ENCODE peak calls at places on chromosomes 3 and 15, in eight cellular contexts. G, V, J, N, D, L, B and R are unnamed samples.

GRCh38 chr15:50189630-50190029 is 7.6 kb downstream of the SLC27A2 start:
- DNase-seq in G (no peak), V (no peak), J (no peak), N (no peak), D (no peak), L (no peak), B (no peak), R (no peak)

GRCh38 chr15:55420171-55420871 is 12.0 kb downstream of the PIERCE2 start:
- DNase-seq in G (no peak), V (no peak), J (no peak), N (no peak), D (no peak), L (no peak), B (no peak), R (no peak)

GRCh38 chr3:52249683-52250082 is 4.1 kb downstream of the PPM1M start:
- DNase-seq in G (no peak), V (no peak), J (peak), N (no peak), D (no peak), L (no peak), B (no peak), R (no peak)

GRCh38 chr3:9214599-9214998 is 34.8 kb downstream of the SRGAP3 start:
- DNase-seq in G (no peak), V (no peak), J (no peak), N (no peak), D (no peak), L (no peak), B (no peak), R (no peak)

GRCh38 chr3:187291512-187292132 is at the start of gene MASP1:
- DNase-seq in G (no peak), V (no peak), J (no peak), N (no peak), D (no peak), L (no peak), B (no peak), R (no peak)

GRCh38 chr3:138173769-138174420 is 826 bp downstream of the DBR1 start:
- DNase-seq in G (no peak), V (no peak), J (no peak), N (no peak), D (no peak), L (no peak), B (no peak), R (no peak)

GRCh38 chr3:5809811-5810210 is 622.3 kb downstream of the EDEM1 start:
- DNase-seq in G (no peak), V (no peak), J (no peak), N (no peak), D (no peak), L (no peak), B (no peak), R (no peak)

GRCh38 chr3:42711491-42712343 is 9.1 kb upstream of the HHATL start:
- DNase-seq in G (no peak), V (no peak), J (peak), N (no peak), D (no peak), L (no peak), B (no peak), R (no peak)

GRCh38 chr3:10557783-10558373 is 52.5 kb upstream of the ATP2B2 start:
- DNase-seq in G (no peak), V (no peak), J (no peak), N (no peak), D (no peak), L (no peak), B (no peak), R (no peak)

GRCh38 chr3:151818361-151818760 is 4.4 kb downstream of the AADAC start:
- DNase-seq in G (no peak), V (no peak), J (no peak), N (no peak), D (no peak), L (no peak), B (no peak), R (no peak)

GRCh38 chr15:75193272-75193671 is 8.4 kb upstream of the C15orf39 start:
- DNase-seq in G (no peak), V (no peak), J (no peak), N (no peak), D (no peak), L (no peak), B (no peak), R (no peak)

GRCh38 chr15:48652510-48653076 is 7.1 kb upstream of the FBN1 start:
- DNase-seq in G (no peak), V (no peak), J (no peak), N (no peak), D (no peak), L (no peak), B (no peak), R (no peak)

GRCh38 chr15:23447107-23447500 is at the start of gene GOLGA6L2:
- DNase-seq in G (no peak), V (no peak), J (no peak), N (peak), D (no peak), L (no peak), B (no peak), R (no peak)

GRCh38 chr3:114496466-114496865 is 202.6 kb downstream of the TIGIT start:
- DNase-seq in G (no peak), V (no peak), J (no peak), N (no peak), D (no peak), L (no peak), B (no peak), R (no peak)

GRCh38 chr15:69750253-69750652 is 297.6 kb downstream of the RPLP1 start:
- DNase-seq in G (no peak), V (no peak), J (no peak), N (no peak), D (no peak), L (no peak), B (peak), R (no peak)

GRCh38 chr3:101229681-101230080 is 90.7 kb downstream of the IMPG2 start:
- DNase-seq in G (no peak), V (peak), J (no peak), N (no peak), D (no peak), L (no peak), B (no peak), R (no peak)

GRCh38 chr3:67016522-67017080 is 18.5 kb downstream of the KBTBD8 start:
- DNase-seq in G (no peak), V (no peak), J (no peak), N (no peak), D (no peak), L (no peak), B (no peak), R (no peak)

GRCh38 chr3:119170821-119171220 is 2.6 kb upstream of the UPK1B start:
- DNase-seq in G (no peak), V (no peak), J (no peak), N (no peak), D (no peak), L (no peak), B (no peak), R (no peak)

GRCh38 chr3:133977568-133977967 is 52.2 kb downstream of the SLCO2A1 start:
- DNase-seq in G (no peak), V (peak), J (peak), N (no peak), D (no peak), L (no peak), B (no peak), R (no peak)

GRCh38 chr15:60928987-60929386 is 300.1 kb downstream of the RORA start:
- DNase-seq in G (no peak), V (no peak), J (no peak), N (no peak), D (no peak), L (no peak), B (no peak), R (no peak)

GRCh38 chr15:64949383-64950141 is 37.9 kb downstream of the ANKDD1A start:
- DNase-seq in G (no peak), V (no peak), J (no peak), N (no peak), D (no peak), L (no peak), B (no peak), R (no peak)

GRCh38 chr3:36540898-36541518 is 160.7 kb downstream of the STAC start:
- DNase-seq in G (peak), V (no peak), J (no peak), N (peak), D (no peak), L (no peak), B (no peak), R (no peak)

GRCh38 chr3:114242947-114243346 is 5.6 kb upstream of the ZNF80 start:
- DNase-seq in G (no peak), V (no peak), J (no peak), N (no peak), D (no peak), L (no peak), B (peak), R (no peak)

GRCh38 chr3:24763421-24763820 is 268.8 kb upstream of the THRB start:
- DNase-seq in G (no peak), V (no peak), J (no peak), N (no peak), D (no peak), L (no peak), B (no peak), R (no peak)

GRCh38 chr3:69560818-69561217 is 174.9 kb upstream of the FRMD4B start:
- DNase-seq in G (no peak), V (no peak), J (no peak), N (no peak), D (no peak), L (peak), B (no peak), R (no peak)

GRCh38 chr3:27319847-27320526 is 49.2 kb downstream of the NEK10 start:
- DNase-seq in G (no peak), V (no peak), J (no peak), N (no peak), D (peak), L (no peak), B (no peak), R (no peak)

GRCh38 chr3:69309810-69310209 is 76.1 kb downstream of the FRMD4B start:
- DNase-seq in G (no peak), V (no peak), J (no peak), N (peak), D (no peak), L (no peak), B (no peak), R (no peak)

GRCh38 chr3:28242519-28242918 is 1.1 kb downstream of the CMC1 start:
- DNase-seq in G (no peak), V (no peak), J (no peak), N (no peak), D (no peak), L (no peak), B (no peak), R (no peak)

GRCh38 chr15:51377038-51377761 is 35.7 kb downstream of the GLDN start:
- DNase-seq in G (no peak), V (no peak), J (no peak), N (no peak), D (no peak), L (no peak), B (no peak), R (no peak)

GRCh38 chr3:81218023-81218422 is 543.4 kb downstream of the GBE1 start:
- DNase-seq in G (no peak), V (peak), J (no peak), N (no peak), D (no peak), L (no peak), B (no peak), R (no peak)

GRCh38 chr3:142808103-142808917 is 80.6 kb downstream of the PCOLCE2 start:
- DNase-seq in G (peak), V (peak), J (no peak), N (peak), D (no peak), L (no peak), B (no peak), R (no peak)

GRCh38 chr3:115245437-115245836 is 98.3 kb upstream of the ZBTB20 start:
- DNase-seq in G (no peak), V (peak), J (no peak), N (peak), D (no peak), L (no peak), B (no peak), R (no peak)

DNA sequence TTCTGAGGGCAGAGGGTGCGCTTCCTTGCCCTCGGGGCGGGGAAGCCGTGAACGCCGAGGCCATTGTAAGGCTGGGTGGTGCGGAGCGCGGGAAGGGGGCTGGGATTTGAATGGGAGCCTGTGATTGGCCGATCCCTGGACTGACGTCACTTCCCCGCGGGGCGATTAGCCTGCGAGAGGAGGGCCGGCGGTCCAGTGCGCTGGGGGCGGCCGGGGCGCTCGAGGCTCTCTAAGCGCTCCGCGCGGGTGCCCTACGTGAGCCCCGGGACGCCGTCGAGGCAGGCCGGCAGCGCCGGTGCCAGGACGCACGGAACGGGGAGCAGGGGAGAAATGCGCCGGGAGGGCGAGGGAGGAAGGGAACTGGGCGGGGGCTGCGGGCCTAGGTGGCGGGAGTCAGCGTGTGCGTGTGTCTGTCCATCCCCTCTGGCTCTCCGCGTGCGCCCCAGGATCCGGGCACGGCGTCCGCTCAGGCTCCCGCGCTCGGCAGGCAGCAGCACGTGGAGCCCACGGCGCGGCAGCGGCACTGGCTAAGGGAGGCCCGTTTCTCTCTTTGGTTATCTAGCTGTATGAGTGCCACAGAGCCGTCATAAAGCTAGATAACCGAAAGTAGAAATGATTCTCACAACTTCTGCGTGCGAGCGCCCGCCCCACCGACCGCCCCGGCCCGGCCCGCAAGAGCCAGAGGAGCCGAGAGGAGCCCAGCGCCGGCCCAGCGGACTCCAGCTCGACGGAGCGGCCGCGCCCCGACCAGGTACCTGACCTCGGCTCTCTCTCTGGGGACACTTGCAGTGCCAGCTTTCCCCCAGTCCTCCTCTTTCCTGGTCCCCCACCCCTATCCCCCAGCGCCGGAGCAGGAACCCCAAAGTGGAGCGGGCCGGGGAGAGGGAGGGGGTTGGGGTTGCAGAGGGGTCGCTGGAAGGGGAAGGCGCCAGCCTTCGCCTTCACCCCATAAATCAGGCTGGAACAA is 33.1 kb upstream of the POLG start:
- DNase-seq in G (no peak), V (no peak), J (no peak), N (no peak), D (no peak), L (no peak), B (no peak), R (no peak)
- TF ChIP-seq POLR2AphosphoS5 in G (no peak), V (no peak), J (no peak), N (no peak), D (no peak), L (no peak), B (no peak), R (no peak)

GRCh38 chr15:77572186-77572585 is 60.5 kb downstream of the LINGO1 start:
- DNase-seq in G (no peak), V (no peak), J (no peak), N (no peak), D (no peak), L (no peak), B (no peak), R (no peak)

GRCh38 chr15:77571741-77572140 is 61.0 kb downstream of the LINGO1 start:
- DNase-seq in G (no peak), V (no peak), J (no peak), N (no peak), D (no peak), L (no peak), B (no peak), R (no peak)

GRCh38 chr15:77568960-77569646 is 63.6 kb downstream of the LINGO1 start:
- DNase-seq in G (no peak), V (no peak), J (no peak), N (no peak), D (peak), L (peak), B (no peak), R (peak)

GRCh38 chr15:77569647-77570186 is 63.0 kb downstream of the LINGO1 start:
- DNase-seq in G (no peak), V (no peak), J (no peak), N (no peak), D (no peak), L (no peak), B (no peak), R (no peak)

GRCh38 chr15:77571181-77571580 is 61.5 kb downstream of the LINGO1 start:
- DNase-seq in G (no peak), V (no peak), J (no peak), N (no peak), D (no peak), L (no peak), B (no peak), R (no peak)
- H3K27ac ChIP-seq in G (peak), V (no peak), J (no peak), N (no peak), D (no peak), L (no peak), B (no peak), R (no peak)

GRCh38 chr15:67723294-67724024 is 101.8 kb upstream of the SKOR1 start:
- DNase-seq in G (no peak), V (no peak), J (no peak), N (no peak), D (no peak), L (no peak), B (no peak), R (no peak)
- TF ChIP-seq POLR2AphosphoS5 in G (no peak), V (no peak), J (no peak), N (no peak), D (no peak), L (no peak), B (no peak), R (no peak)

DNA sequence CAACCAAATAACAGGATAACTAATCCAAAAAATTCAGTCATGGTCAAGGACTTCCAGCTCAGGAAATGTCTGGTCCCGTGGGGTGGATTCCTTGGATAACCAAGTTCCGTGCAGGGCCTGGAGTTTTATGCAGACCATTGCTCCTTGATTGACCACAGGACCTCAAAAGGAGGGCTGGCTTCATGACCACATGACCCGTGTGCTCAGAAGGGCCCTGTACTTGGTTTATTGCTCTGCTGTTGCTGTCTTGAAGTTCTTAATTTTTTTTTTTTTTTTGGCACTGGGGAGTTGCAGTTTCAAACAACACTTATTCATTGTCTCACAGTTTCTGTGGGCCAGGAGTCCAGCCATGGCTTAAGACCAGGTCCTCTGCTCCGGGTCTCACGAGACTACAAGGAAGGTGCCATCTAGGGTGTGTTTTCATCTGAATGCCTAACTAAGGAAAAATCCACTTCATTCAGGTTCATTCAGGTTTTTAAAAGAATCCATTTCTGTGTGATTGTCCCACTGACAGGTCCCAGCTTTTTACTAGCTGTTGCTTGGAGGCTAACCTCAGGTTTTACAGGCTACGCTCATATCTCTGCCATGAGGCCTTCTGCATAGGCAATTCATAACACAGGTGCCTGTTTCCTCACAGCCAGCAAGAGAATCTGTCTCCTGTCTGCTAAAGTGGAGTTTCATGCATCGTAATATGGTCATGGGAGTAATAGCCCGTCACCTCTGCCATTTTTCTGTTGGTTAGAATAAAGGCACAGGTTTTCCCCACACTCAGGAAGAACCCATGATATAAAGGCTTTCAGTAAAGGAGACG is 65.3 kb downstream of the FLNB start:
- DNase-seq in G (no peak), V (peak), J (no peak), N (no peak), D (no peak), L (no peak), B (no peak), R (no peak)
- H3K27ac ChIP-seq in G (peak), V (peak), J (no peak), N (no peak), D (peak), L (no peak), B (peak), R (peak)

DNA sequence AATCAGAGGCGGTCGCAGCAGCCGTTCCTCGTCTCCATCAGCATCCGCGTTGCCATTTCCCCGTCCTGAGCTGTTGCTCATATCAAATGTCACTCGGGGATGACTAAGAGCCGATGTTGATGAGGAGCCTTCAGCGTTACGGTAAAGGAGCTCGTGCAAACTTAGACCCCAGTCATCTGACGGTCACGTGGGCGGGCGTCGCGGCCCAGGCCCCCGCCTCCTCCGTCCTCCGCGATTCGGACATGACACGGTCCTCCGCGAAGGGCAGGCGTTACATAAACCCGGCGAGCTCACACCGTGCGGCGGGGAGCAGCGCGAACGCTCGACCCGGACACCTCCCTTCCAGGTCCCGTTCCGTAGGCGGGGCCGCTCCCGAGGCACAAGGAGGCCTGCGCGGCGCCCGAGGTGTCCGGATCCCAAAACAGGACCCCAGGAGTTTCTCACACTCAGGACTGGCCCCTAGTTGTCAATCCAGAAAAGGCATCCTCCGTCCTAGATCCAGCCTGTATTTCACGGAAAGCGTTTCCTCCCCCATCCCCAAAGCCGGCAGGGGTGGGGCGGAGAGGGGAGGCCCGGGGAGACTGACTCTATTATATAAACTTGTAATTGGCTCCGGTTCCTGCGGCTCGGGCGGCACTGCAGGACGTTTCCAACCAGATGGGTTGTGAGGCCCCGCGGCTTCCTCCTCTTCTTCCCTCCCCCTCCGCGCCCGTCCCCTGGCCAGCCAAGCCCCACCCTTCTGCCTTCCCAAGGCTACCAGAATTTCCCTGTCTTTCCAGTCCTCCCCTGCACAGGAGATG is 100.0 kb upstream of the IGF1R start:
- DNase-seq in G (peak), V (peak), J (peak), N (no peak), D (peak), L (peak), B (no peak), R (peak)
- TF ChIP-seq POLR2AphosphoS5 in G (no peak), V (no peak), J (peak), N (no peak), D (peak), L (no peak), B (no peak), R (peak)

GRCh38 chr15:89143503-89144162 is 55.4 kb downstream of the ABHD2 start:
- DNase-seq in G (no peak), V (peak), J (no peak), N (no peak), D (no peak), L (peak), B (peak), R (no peak)
- H3K27ac ChIP-seq in G (no peak), V (peak), J (peak), N (no peak), D (peak), L (peak), B (no peak), R (no peak)